ENCODE peak calls at places on chromosomes 12 and 14, in six cellular contexts. C is uterus, O is endodermal cell, B is IMR-90, Q is iPS DF 6.9, D is cardiac muscle cell. E is an unnamed sample.

GRCh38 chr12:109880938-109881337 is 597 bp upstream of the GLTP start:
- DNase-seq in C (no peak), O (no peak), B (no peak), Q (no peak), D (peak; percentile 37), E (no peak)

GRCh38 chr14:96053600-96054381 is 14.6 kb downstream of the C14orf132 start:
- DNase-seq in C (peak; percentile 93), O (no peak), B (peak; percentile 99), Q (no peak), D (peak; percentile 53), E (no peak)

GRCh38 chr12:112735296-112735695 is 56.3 kb upstream of the RPH3A start:
- DNase-seq in C (no peak), O (no peak), B (no peak), Q (no peak), D (no peak), E (no peak)

GRCh38 chr12:52508211-52508610 is 12.0 kb downstream of the KRT5 start:
- DNase-seq in C (no peak), O (no peak), B (no peak), Q (no peak), D (no peak), E (no peak)

GRCh38 chr14:95046711-95047681 is 110.3 kb downstream of the DICER1 start:
- DNase-seq in C (peak; percentile 28), O (peak; percentile 40), B (peak; percentile 61), Q (no peak), D (no peak), E (no peak)

GRCh38 chr14:51715742-51716141 is 64.0 kb downstream of the FRMD6 start:
- DNase-seq in C (no peak), O (peak; percentile 57), B (no peak), Q (no peak), D (peak; percentile 5), E (no peak)

GRCh38 chr12:92290016-92290685 is 144.5 kb upstream of the BTG1 start:
- DNase-seq in C (no peak), O (peak; percentile 25), B (peak; percentile 65), Q (no peak), D (no peak), E (no peak)

GRCh38 chr12:22626429-22626828 is 1.5 kb downstream of the ETNK1 start:
- DNase-seq in C (no peak), O (no peak), B (peak; percentile 46), Q (no peak), D (no peak), E (no peak)

GRCh38 chr12:92445253-92446081 is 257.3 kb upstream of the PLEKHG7 start:
- DNase-seq in C (peak; percentile 34), O (no peak), B (no peak), Q (no peak), D (no peak), E (no peak)

GRCh38 chr12:27623645-27624044 is 72.6 kb upstream of the REP15 start:
- DNase-seq in C (no peak), O (no peak), B (peak; percentile 36), Q (no peak), D (no peak), E (no peak)

GRCh38 chr12:132561784-132562156 is 48.6 kb downstream of the LRCOL1 start:
- DNase-seq in C (no peak), O (peak; percentile 92), B (no peak), Q (no peak), D (peak; percentile 48), E (no peak)
- H3K4me3 ChIP-seq in C (no peak overlapping the region), O (peak overlapping the region; percentile 86), B (no peak overlapping the region), Q (no peak overlapping the region), D (no peak overlapping the region), E (no peak overlapping the region)

GRCh38 chr12:57235012-57235727 is 5.7 kb downstream of the SHMT2 start:
- DNase-seq in C (peak; percentile 35), O (peak; percentile 91), B (peak; percentile 60), Q (no peak), D (no peak), E (peak; percentile 53)

GRCh38 chr12:57237653-57237951 is 8.1 kb downstream of the SHMT2 start:
- DNase-seq in C (no peak), O (peak; percentile 63), B (no peak), Q (no peak), D (no peak), E (no peak)

GRCh38 chr12:57236925-57237652 is 7.6 kb downstream of the SHMT2 start:
- DNase-seq in C (peak; percentile 15), O (peak; percentile 78), B (no peak), Q (no peak), D (no peak), E (peak; percentile 63)

GRCh38 chr12:57235728-57236131 is 6.2 kb downstream of the SHMT2 start:
- DNase-seq in C (no peak), O (no peak), B (no peak), Q (no peak), D (no peak), E (peak; percentile 42)

DNA sequence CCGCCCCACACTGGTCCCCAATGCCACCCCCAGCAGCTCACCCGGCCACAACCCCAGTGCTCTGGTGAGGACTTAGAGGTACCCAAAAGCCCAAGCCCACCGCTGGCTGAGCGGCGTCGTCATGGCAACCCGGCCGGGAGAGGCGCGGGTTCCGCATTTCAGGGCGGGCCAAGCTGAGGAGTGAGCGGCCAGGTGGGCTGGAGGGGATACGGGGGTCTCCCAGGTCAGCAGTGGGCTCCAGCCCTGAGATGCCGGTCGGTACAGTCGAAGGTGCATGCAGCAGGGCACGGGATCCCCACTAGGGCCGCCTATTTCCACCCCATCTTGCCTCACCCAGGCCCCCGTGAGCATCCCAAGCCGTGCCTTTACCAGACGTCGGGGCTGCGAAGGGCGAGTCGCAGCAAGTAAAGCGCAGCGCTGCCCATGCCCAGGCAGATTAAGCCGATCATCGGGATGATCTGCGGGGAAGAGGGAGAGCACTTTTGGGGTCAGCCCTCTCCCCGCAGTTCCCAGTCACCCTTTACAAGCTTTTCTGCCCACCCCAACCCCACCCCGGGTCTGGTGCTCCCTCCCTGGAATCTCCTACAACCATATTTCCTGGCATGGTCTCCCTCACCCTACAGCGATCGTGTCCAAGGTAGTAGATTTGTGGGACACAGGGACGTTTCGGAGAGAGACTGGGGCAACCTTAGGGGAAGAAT is 6.9 kb downstream of the SHMT2 start:
- DNase-seq in C (no peak), O (peak; percentile 89), B (no peak), Q (no peak), D (no peak), E (peak; percentile 60)
- H3K4me3 ChIP-seq in C (no peak overlapping the region), O (no peak overlapping the region), B (no peak overlapping the region), Q (no peak overlapping the region), D (no peak overlapping the region), E (peak overlapping the region; percentile 45)

GRCh38 chr14:85532570-85532969 is 2.6 kb downstream of the FLRT2 start:
- DNase-seq in C (no peak), O (peak; percentile 43), B (no peak), Q (no peak), D (no peak), E (no peak)
- H3K4me3 ChIP-seq in C (peak overlapping the region; percentile 83), O (peak overlapping the region; percentile 91), B (peak overlapping the region; percentile 67), Q (peak overlapping the region; percentile 62), D (peak overlapping the region; percentile 65), E (peak overlapping the region; percentile 77)

GRCh38 chr14:24363401-24363800 is 4.6 kb upstream of the NFATC4 start:
- DNase-seq in C (no peak), O (no peak), B (no peak), Q (no peak), D (no peak), E (no peak)
- H3K4me3 ChIP-seq in C (no peak overlapping the region), O (no peak overlapping the region), B (no peak overlapping the region), Q (no peak overlapping the region), D (no peak overlapping the region), E (no peak overlapping the region)

DNA sequence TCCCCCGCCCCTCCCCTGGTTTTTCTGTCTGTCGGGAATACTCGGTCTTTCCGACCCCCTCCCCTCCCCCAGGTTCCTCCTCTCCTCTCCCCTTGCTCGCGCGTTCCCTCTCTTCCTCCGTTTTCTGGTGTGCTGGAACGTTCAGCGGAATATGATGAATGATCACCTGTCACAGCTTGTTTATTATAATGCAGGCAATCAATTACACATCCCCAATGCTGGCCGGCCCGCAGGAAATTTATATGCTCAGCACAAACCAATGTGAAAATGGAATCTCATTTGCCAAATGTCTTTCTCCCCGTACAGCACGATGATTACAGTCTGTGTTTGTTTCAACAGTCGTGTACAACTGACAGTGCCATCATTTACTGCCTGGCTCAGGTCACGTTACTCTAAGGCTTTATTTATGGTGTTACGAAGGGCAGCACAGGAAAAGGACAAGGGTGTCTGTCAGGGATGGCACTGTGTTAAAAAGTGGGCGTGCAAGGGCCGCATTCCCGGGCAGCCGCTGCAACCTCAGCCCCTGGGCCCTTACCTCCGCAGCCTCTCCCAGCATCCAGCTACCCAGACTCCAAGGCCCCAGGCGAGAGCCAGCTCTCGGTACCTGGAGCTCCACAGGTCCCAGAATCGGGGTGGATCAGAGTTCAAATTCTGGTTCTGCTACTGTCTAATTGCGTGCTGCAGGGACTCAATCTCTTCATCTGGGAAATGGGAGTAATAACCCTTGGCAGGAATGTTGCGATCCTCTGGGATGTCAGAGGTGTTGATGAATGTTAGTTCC is 24.6 kb upstream of the MAP1LC3B2 start:
- DNase-seq in C (peak; percentile 75), O (peak; percentile 81), B (peak; percentile 34), Q (no peak), D (no peak), E (no peak)
- H3K4me3 ChIP-seq in C (peak overlapping the region; percentile 49), O (peak overlapping the region; percentile 83), B (peak overlapping the region; percentile 62), Q (peak overlapping the region; percentile 54), D (peak overlapping the region; percentile 56), E (peak overlapping the region; percentile 72)

GRCh38 chr12:8960185-8960584 is 10.7 kb upstream of the M6PR start:
- DNase-seq in C (no peak), O (no peak), B (no peak), Q (no peak), D (no peak), E (no peak)
- H3K4me3 ChIP-seq in C (no peak overlapping the region), O (no peak overlapping the region), B (no peak overlapping the region), Q (no peak overlapping the region), D (no peak overlapping the region), E (no peak overlapping the region)

DNA sequence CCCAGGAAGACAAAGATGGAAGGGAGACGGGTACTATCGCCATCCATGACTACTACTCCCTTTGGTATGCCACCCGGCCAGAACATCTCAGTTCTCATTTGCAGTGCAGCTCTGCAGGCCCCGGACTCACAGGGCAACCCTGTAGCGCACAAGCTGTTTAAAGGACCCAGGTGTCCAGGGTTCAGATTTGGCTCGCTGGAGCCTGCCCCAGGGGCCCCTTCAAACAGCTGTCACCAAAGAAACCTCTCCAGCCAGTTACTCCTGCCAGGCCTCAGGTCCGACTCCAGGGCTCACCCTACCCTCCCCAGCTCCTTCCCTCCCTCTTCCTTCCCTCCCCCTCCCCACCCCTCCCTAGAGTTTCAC is 5.5 kb upstream of the CHD4 start:
- DNase-seq in C (no peak), O (no peak), B (no peak), Q (no peak), D (no peak), E (no peak)
- H3K4me3 ChIP-seq in C (peak overlapping the region; percentile 7), O (no peak overlapping the region), B (no peak overlapping the region), Q (no peak overlapping the region), D (no peak overlapping the region), E (peak overlapping the region; percentile 25)

GRCh38 chr14:60106341-60106740 is 14.6 kb downstream of the PCNX4 start:
- DNase-seq in C (no peak), O (no peak), B (peak; percentile 76), Q (no peak), D (no peak), E (no peak)

GRCh38 chr14:60114881-60115280 is 23.2 kb downstream of the PCNX4 start:
- DNase-seq in C (no peak), O (no peak), B (no peak), Q (no peak), D (no peak), E (no peak)

GRCh38 chr14:60116181-60116580 is 24.5 kb downstream of the PCNX4 start:
- DNase-seq in C (no peak), O (no peak), B (peak; percentile 26), Q (no peak), D (no peak), E (no peak)

GRCh38 chr14:60111732-60112131 is 20.0 kb downstream of the PCNX4 start:
- DNase-seq in C (no peak), O (no peak), B (no peak), Q (no peak), D (no peak), E (no peak)
- H3K4me3 ChIP-seq in C (no peak overlapping the region), O (no peak overlapping the region), B (no peak overlapping the region), Q (no peak overlapping the region), D (no peak overlapping the region), E (no peak overlapping the region)

E was measured in psoas muscle.